ENCODE peak calls at places on chromosomes 4 and X, in ten cellular contexts. One of them, this sample, is unnamed.
A peak's percentile ranks its signal among the peaks of the same experiment; 100 is the strongest.

GRCh38 chr4:140246216-140246615 is 92.2 kb upstream of the MAML3 start:
- DNase-seq in A549: no peak
- DNase-seq in tibial nerve: no peak
- DNase-seq in adrenal gland: no peak
- DNase-seq in SK-N-SH: no peak
- DNase-seq in heart left ventricle: no peak
- DNase-seq in transverse colon: no peak
- DNase-seq in lower lobe of right lung: no peak
- DNase-seq in ascending aorta: no peak
- DNase-seq in stomach: no peak
- DNase-seq in this sample: no peak

GRCh38 chrX:135185795-135186443 is 14.7 kb upstream of the CT55 start:
- DNase-seq in A549: peak; percentile 58
- DNase-seq in tibial nerve: peak; percentile 9
- DNase-seq in adrenal gland: peak; percentile 69
- DNase-seq in SK-N-SH: peak; percentile 57
- DNase-seq in heart left ventricle: no peak
- DNase-seq in transverse colon: no peak
- DNase-seq in lower lobe of right lung: no peak
- DNase-seq in ascending aorta: no peak
- DNase-seq in stomach: no peak
- DNase-seq in this sample: no peak

GRCh38 chr4:182695842-182696241 is 221.3 kb downstream of the DCTD start:
- DNase-seq in A549: no peak
- DNase-seq in tibial nerve: no peak
- DNase-seq in adrenal gland: no peak
- DNase-seq in SK-N-SH: no peak
- DNase-seq in heart left ventricle: no peak
- DNase-seq in transverse colon: no peak
- DNase-seq in lower lobe of right lung: no peak
- DNase-seq in ascending aorta: no peak
- DNase-seq in stomach: no peak
- DNase-seq in this sample: no peak

GRCh38 chrX:134236690-134237362 is at the start of gene CCDC160:
- DNase-seq in A549: peak; percentile 7
- DNase-seq in tibial nerve: peak; percentile 8
- DNase-seq in adrenal gland: peak; percentile 64
- DNase-seq in SK-N-SH: peak; percentile 82
- DNase-seq in heart left ventricle: peak; percentile 30
- DNase-seq in transverse colon: peak; percentile 30
- DNase-seq in lower lobe of right lung: peak; percentile 64
- DNase-seq in ascending aorta: no peak
- DNase-seq in stomach: peak; percentile 73
- DNase-seq in this sample: peak; percentile 64

GRCh38 chr4:144903953-144904711 is 193.9 kb downstream of the ANAPC10 start:
- DNase-seq in A549: no peak
- DNase-seq in tibial nerve: no peak
- DNase-seq in adrenal gland: no peak
- DNase-seq in SK-N-SH: no peak
- DNase-seq in heart left ventricle: no peak
- DNase-seq in transverse colon: no peak
- DNase-seq in lower lobe of right lung: no peak
- DNase-seq in ascending aorta: no peak
- DNase-seq in stomach: no peak
- DNase-seq in this sample: no peak

GRCh38 chr4:151415978-151416377 is 7.0 kb downstream of the FHIP1A start:
- DNase-seq in A549: no peak
- DNase-seq in tibial nerve: no peak
- DNase-seq in adrenal gland: no peak
- DNase-seq in SK-N-SH: no peak
- DNase-seq in heart left ventricle: no peak
- DNase-seq in transverse colon: no peak
- DNase-seq in lower lobe of right lung: no peak
- DNase-seq in ascending aorta: no peak
- DNase-seq in stomach: no peak
- DNase-seq in this sample: no peak

GRCh38 chr4:141246243-141246642 is 25.5 kb downstream of the ZNF330 start:
- DNase-seq in A549: no peak
- DNase-seq in tibial nerve: no peak
- DNase-seq in adrenal gland: no peak
- DNase-seq in SK-N-SH: no peak
- DNase-seq in heart left ventricle: no peak
- DNase-seq in transverse colon: no peak
- DNase-seq in lower lobe of right lung: no peak
- DNase-seq in ascending aorta: no peak
- DNase-seq in stomach: no peak
- DNase-seq in this sample: no peak

GRCh38 chr4:2817701-2818350 is 24.9 kb downstream of the SH3BP2 start:
- DNase-seq in A549: no peak
- DNase-seq in tibial nerve: no peak
- DNase-seq in adrenal gland: no peak
- DNase-seq in SK-N-SH: peak; percentile 95
- DNase-seq in heart left ventricle: no peak
- DNase-seq in transverse colon: peak; percentile 66
- DNase-seq in lower lobe of right lung: no peak
- DNase-seq in ascending aorta: no peak
- DNase-seq in stomach: no peak
- DNase-seq in this sample: no peak

GRCh38 chrX:68823413-68824151 is 5.2 kb upstream of the EFNB1 start:
- DNase-seq in A549: no peak
- DNase-seq in tibial nerve: no peak
- DNase-seq in adrenal gland: no peak
- DNase-seq in SK-N-SH: no peak
- DNase-seq in heart left ventricle: no peak
- DNase-seq in transverse colon: no peak
- DNase-seq in lower lobe of right lung: no peak
- DNase-seq in ascending aorta: no peak
- DNase-seq in stomach: no peak
- DNase-seq in this sample: no peak

GRCh38 chrX:9534686-9535085 is 69.8 kb downstream of the TBL1X start:
- DNase-seq in A549: no peak
- DNase-seq in tibial nerve: no peak
- DNase-seq in adrenal gland: no peak
- DNase-seq in SK-N-SH: no peak
- DNase-seq in heart left ventricle: no peak
- DNase-seq in transverse colon: no peak
- DNase-seq in lower lobe of right lung: no peak
- DNase-seq in ascending aorta: no peak
- DNase-seq in stomach: no peak
- DNase-seq in this sample: no peak

GRCh38 chr4:8785656-8786142 is 85.9 kb downstream of the HMX1 start:
- DNase-seq in A549: no peak
- DNase-seq in tibial nerve: no peak
- DNase-seq in adrenal gland: no peak
- DNase-seq in SK-N-SH: no peak
- DNase-seq in heart left ventricle: no peak
- DNase-seq in transverse colon: no peak
- DNase-seq in lower lobe of right lung: no peak
- DNase-seq in ascending aorta: no peak
- DNase-seq in stomach: no peak
- DNase-seq in this sample: no peak

GRCh38 chrX:23799469-23800065 is 16.6 kb downstream of the SAT1 start:
- DNase-seq in A549: no peak
- DNase-seq in tibial nerve: no peak
- DNase-seq in adrenal gland: no peak
- DNase-seq in SK-N-SH: no peak
- DNase-seq in heart left ventricle: no peak
- DNase-seq in transverse colon: no peak
- DNase-seq in lower lobe of right lung: no peak
- DNase-seq in ascending aorta: no peak
- DNase-seq in stomach: no peak
- DNase-seq in this sample: no peak

GRCh38 chr4:40749717-40750460 is at the start of gene NSUN7:
- DNase-seq in A549: peak; percentile 67
- DNase-seq in tibial nerve: no peak
- DNase-seq in adrenal gland: peak; percentile 63
- DNase-seq in SK-N-SH: peak; percentile 91
- DNase-seq in heart left ventricle: no peak
- DNase-seq in transverse colon: peak; percentile 88
- DNase-seq in lower lobe of right lung: peak; percentile 89
- DNase-seq in ascending aorta: no peak
- DNase-seq in stomach: peak; percentile 85
- DNase-seq in this sample: peak; percentile 75

GRCh38 chr4:27248829-27249228 is 388.2 kb downstream of the STIM2 start:
- DNase-seq in A549: no peak
- DNase-seq in tibial nerve: no peak
- DNase-seq in adrenal gland: no peak
- DNase-seq in SK-N-SH: no peak
- DNase-seq in heart left ventricle: no peak
- DNase-seq in transverse colon: no peak
- DNase-seq in lower lobe of right lung: no peak
- DNase-seq in ascending aorta: no peak
- DNase-seq in stomach: no peak
- DNase-seq in this sample: no peak

GRCh38 chrX:103376118-103376978 is at the start of gene BEX3:
- DNase-seq in A549: peak; percentile 69
- DNase-seq in tibial nerve: peak; percentile 6
- DNase-seq in adrenal gland: peak; percentile 73
- DNase-seq in SK-N-SH: peak; percentile 85
- DNase-seq in heart left ventricle: peak; percentile 53
- DNase-seq in transverse colon: peak; percentile 47
- DNase-seq in lower lobe of right lung: peak; percentile 68
- DNase-seq in ascending aorta: no peak
- DNase-seq in stomach: peak; percentile 66
- DNase-seq in this sample: peak; percentile 80

GRCh38 chr4:121764702-121765367 is at the start of gene SMIM43:
- DNase-seq in A549: no peak
- DNase-seq in tibial nerve: no peak
- DNase-seq in adrenal gland: no peak
- DNase-seq in SK-N-SH: peak; percentile 32
- DNase-seq in heart left ventricle: no peak
- DNase-seq in transverse colon: no peak
- DNase-seq in lower lobe of right lung: peak; percentile 48
- DNase-seq in ascending aorta: no peak
- DNase-seq in stomach: no peak
- DNase-seq in this sample: no peak

GRCh38 chrX:40132751-40133150 is 35.0 kb upstream of the BCOR start:
- DNase-seq in A549: peak; percentile 74
- DNase-seq in tibial nerve: peak; percentile 70
- DNase-seq in adrenal gland: peak; percentile 93
- DNase-seq in SK-N-SH: no peak
- DNase-seq in heart left ventricle: peak; percentile 79
- DNase-seq in transverse colon: peak; percentile 60
- DNase-seq in lower lobe of right lung: peak; percentile 51
- DNase-seq in ascending aorta: no peak
- DNase-seq in stomach: peak; percentile 82
- DNase-seq in this sample: peak; percentile 92

GRCh38 chr4:47032405-47033106 is 1.2 kb downstream of the GABRB1 start:
- DNase-seq in A549: peak; percentile 30
- DNase-seq in tibial nerve: no peak
- DNase-seq in adrenal gland: peak; percentile 13
- DNase-seq in SK-N-SH: peak; percentile 82
- DNase-seq in heart left ventricle: peak; percentile 81
- DNase-seq in transverse colon: peak; percentile 32
- DNase-seq in lower lobe of right lung: peak; percentile 61
- DNase-seq in ascending aorta: no peak
- DNase-seq in stomach: peak; percentile 48
- DNase-seq in this sample: peak; percentile 62
- H3K4me3 ChIP-seq in A549: peak overlapping the region; percentile 31
- H3K4me3 ChIP-seq in tibial nerve: peak overlapping the region; percentile 43
- H3K4me3 ChIP-seq in adrenal gland: no peak overlapping the region
- H3K4me3 ChIP-seq in SK-N-SH: peak overlapping the region; percentile 48
- H3K4me3 ChIP-seq in heart left ventricle: peak overlapping the region; percentile 50
- H3K4me3 ChIP-seq in transverse colon: peak overlapping the region; percentile 23
- H3K4me3 ChIP-seq in lower lobe of right lung: peak overlapping the region; percentile 45
- H3K4me3 ChIP-seq in ascending aorta: peak overlapping the region; percentile 40
- H3K4me3 ChIP-seq in stomach: peak overlapping the region; percentile 46
- H3K4me3 ChIP-seq in this sample: peak overlapping the region; percentile 44

GRCh38 chrX:109374276-109374960 is 107.5 kb downstream of the GUCY2F start:
- DNase-seq in A549: no peak
- DNase-seq in tibial nerve: no peak
- DNase-seq in adrenal gland: no peak
- DNase-seq in SK-N-SH: no peak
- DNase-seq in heart left ventricle: no peak
- DNase-seq in transverse colon: no peak
- DNase-seq in lower lobe of right lung: no peak
- DNase-seq in ascending aorta: no peak
- DNase-seq in stomach: no peak
- DNase-seq in this sample: no peak
- H3K27ac ChIP-seq in A549: no peak overlapping the region
- H3K27ac ChIP-seq in tibial nerve: no peak overlapping the region
- H3K27ac ChIP-seq in adrenal gland: no peak overlapping the region
- H3K27ac ChIP-seq in SK-N-SH: no peak overlapping the region
- H3K27ac ChIP-seq in heart left ventricle: no peak overlapping the region
- H3K27ac ChIP-seq in transverse colon: no peak overlapping the region
- H3K27ac ChIP-seq in lower lobe of right lung: no peak overlapping the region
- H3K27ac ChIP-seq in ascending aorta: no peak overlapping the region
- H3K27ac ChIP-seq in stomach: no peak overlapping the region
- H3K27ac ChIP-seq in this sample: no peak overlapping the region

DNA sequence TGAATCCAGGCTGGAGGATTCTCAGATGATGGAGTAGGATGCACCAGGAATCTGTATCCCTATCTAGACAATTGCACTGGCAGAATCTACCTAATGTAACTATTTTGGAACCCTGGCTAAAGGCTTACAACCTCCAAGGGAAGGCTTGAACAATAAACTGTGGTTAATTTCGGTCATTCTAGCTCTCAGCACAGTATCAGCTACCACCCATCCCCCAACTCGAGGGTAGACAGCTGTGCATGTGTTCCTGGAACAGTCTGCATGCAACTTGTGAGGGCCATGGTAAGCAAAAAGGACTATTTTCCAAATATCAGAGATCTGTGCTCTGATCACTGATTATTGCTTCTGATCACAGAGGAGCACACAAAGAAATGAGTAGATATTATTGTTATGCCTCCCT is 34.0 kb downstream of the ELF2 start:
- DNase-seq in A549: no peak
- DNase-seq in tibial nerve: no peak
- DNase-seq in adrenal gland: no peak
- DNase-seq in SK-N-SH: no peak
- DNase-seq in heart left ventricle: no peak
- DNase-seq in transverse colon: no peak
- DNase-seq in lower lobe of right lung: no peak
- DNase-seq in ascending aorta: no peak
- DNase-seq in stomach: no peak
- DNase-seq in this sample: no peak
- H3K4me1 ChIP-seq in A549: no peaks in the 10 kb centered on the region
- H3K4me1 ChIP-seq in tibial nerve: peaks cover 9% of the 10 kb centered on the region
- H3K4me1 ChIP-seq in adrenal gland: no peaks in the 10 kb centered on the region
- H3K4me1 ChIP-seq in SK-N-SH: peaks cover 12% of the 10 kb centered on the region
- H3K4me1 ChIP-seq in heart left ventricle: peaks cover 18% of the 10 kb centered on the region
- H3K4me1 ChIP-seq in transverse colon: peaks cover 16% of the 10 kb centered on the region
- H3K4me1 ChIP-seq in lower lobe of right lung: peaks cover 23% of the 10 kb centered on the region
- H3K4me1 ChIP-seq in ascending aorta: peaks cover 38% of the 10 kb centered on the region
- H3K4me1 ChIP-seq in stomach: peaks cover 20% of the 10 kb centered on the region
- H3K4me1 ChIP-seq in this sample: no peaks in the 10 kb centered on the region

DNA sequence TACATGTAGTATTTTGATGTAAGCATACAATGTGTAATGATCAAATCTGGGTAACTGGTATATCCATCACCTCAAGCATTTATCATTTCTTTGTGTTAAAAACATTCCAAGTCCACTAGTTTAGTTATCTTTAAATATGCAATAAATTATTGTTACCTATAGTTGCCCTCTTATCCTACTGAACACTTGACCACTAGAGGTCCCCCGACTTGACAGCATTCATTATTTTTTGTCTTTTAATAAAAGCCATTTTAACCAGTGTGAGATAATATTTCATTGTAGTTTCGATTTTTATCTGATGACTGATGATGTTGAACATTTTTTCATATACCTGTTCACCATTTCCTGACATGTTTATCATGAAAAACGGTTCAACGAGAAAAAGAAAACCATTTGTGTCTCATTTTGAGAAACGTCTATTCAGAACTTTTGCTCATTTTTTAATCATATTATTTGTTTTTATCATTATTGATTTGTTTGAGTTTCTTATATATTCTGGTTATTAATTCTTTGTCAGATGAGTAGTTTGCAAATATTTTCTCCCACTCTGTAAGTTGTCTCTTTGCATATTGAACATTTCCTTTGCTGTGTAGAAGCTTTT is 199.0 kb upstream of the CXXC4 start:
- DNase-seq in A549: peak; percentile 23
- DNase-seq in tibial nerve: no peak
- DNase-seq in adrenal gland: peak; percentile 40
- DNase-seq in SK-N-SH: peak; percentile 11
- DNase-seq in heart left ventricle: no peak
- DNase-seq in transverse colon: no peak
- DNase-seq in lower lobe of right lung: no peak
- DNase-seq in ascending aorta: no peak
- DNase-seq in stomach: no peak
- DNase-seq in this sample: no peak
- H3K4me3 ChIP-seq in A549: no peak overlapping the region
- H3K4me3 ChIP-seq in tibial nerve: no peak overlapping the region
- H3K4me3 ChIP-seq in adrenal gland: no peak overlapping the region
- H3K4me3 ChIP-seq in SK-N-SH: no peak overlapping the region
- H3K4me3 ChIP-seq in heart left ventricle: no peak overlapping the region
- H3K4me3 ChIP-seq in transverse colon: no peak overlapping the region
- H3K4me3 ChIP-seq in lower lobe of right lung: no peak overlapping the region
- H3K4me3 ChIP-seq in ascending aorta: no peak overlapping the region
- H3K4me3 ChIP-seq in stomach: no peak overlapping the region
- H3K4me3 ChIP-seq in this sample: no peak overlapping the region

This sample was measured in sigmoid colon.